ENCODE peak calls at places on chromosomes 13 and 19, in four cellular contexts. One of them, this sample, is unnamed.

GRCh38 chr19:15379996-15380647 is 535 bp upstream of the AKAP8 start:
- DNase-seq in Ammon's horn: peak
- DNase-seq in T-helper 1 cell: no peak
- DNase-seq in omental fat pad: no peak
- DNase-seq in this sample: peak

GRCh38 chr19:6288737-6289136 is 9.0 kb upstream of the MLLT1 start:
- DNase-seq in T-helper 1 cell: no peak
- DNase-seq in Ammon's horn: no peak
- DNase-seq in omental fat pad: no peak
- DNase-seq in this sample: no peak

GRCh38 chr13:106401081-106401480 is 134.4 kb downstream of the EFNB2 start:
- DNase-seq in Ammon's horn: no peak
- DNase-seq in T-helper 1 cell: no peak
- DNase-seq in omental fat pad: no peak
- DNase-seq in this sample: no peak

GRCh38 chr19:40284501-40285352 is at the start of gene AKT2:
- DNase-seq in Ammon's horn: peak
- DNase-seq in T-helper 1 cell: peak
- DNase-seq in omental fat pad: no peak
- DNase-seq in this sample: no peak

GRCh38 chr13:64529874-64530485 is 2700.2 kb downstream of the PCDH9 start:
- DNase-seq in omental fat pad: no peak
- DNase-seq in Ammon's horn: no peak
- DNase-seq in T-helper 1 cell: no peak
- DNase-seq in this sample: peak

GRCh38 chr19:54464624-54465266 is 1.2 kb upstream of the LENG9 start:
- DNase-seq in T-helper 1 cell: peak
- DNase-seq in omental fat pad: peak
- DNase-seq in Ammon's horn: peak
- DNase-seq in this sample: peak

GRCh38 chr13:42967660-42968059 is 24.4 kb downstream of the EPSTI1 start:
- DNase-seq in Ammon's horn: no peak
- DNase-seq in T-helper 1 cell: no peak
- DNase-seq in omental fat pad: no peak
- DNase-seq in this sample: no peak

GRCh38 chr19:56167064-56167578 is 8.7 kb upstream of the GALP start:
- DNase-seq in T-helper 1 cell: no peak
- DNase-seq in Ammon's horn: no peak
- DNase-seq in omental fat pad: no peak
- DNase-seq in this sample: no peak

GRCh38 chr13:67841071-67841470 is 610.9 kb upstream of the PCDH9 start:
- DNase-seq in T-helper 1 cell: no peak
- DNase-seq in Ammon's horn: no peak
- DNase-seq in omental fat pad: no peak
- DNase-seq in this sample: no peak

GRCh38 chr13:103282571-103283450 is 216.6 kb upstream of the SLC10A2 start:
- DNase-seq in T-helper 1 cell: no peak
- DNase-seq in Ammon's horn: no peak
- DNase-seq in omental fat pad: no peak
- DNase-seq in this sample: no peak

GRCh38 chr19:3808420-3809143 is 22.4 kb upstream of the MATK start:
- DNase-seq in T-helper 1 cell: no peak
- DNase-seq in omental fat pad: no peak
- DNase-seq in Ammon's horn: no peak
- DNase-seq in this sample: peak

GRCh38 chr13:77239312-77239711 is 87.6 kb downstream of the MYCBP2 start:
- DNase-seq in omental fat pad: no peak
- DNase-seq in T-helper 1 cell: no peak
- DNase-seq in Ammon's horn: no peak
- DNase-seq in this sample: no peak

GRCh38 chr19:2202366-2202765 is 33.8 kb downstream of the PLEKHJ1 start:
- DNase-seq in omental fat pad: no peak
- DNase-seq in Ammon's horn: no peak
- DNase-seq in T-helper 1 cell: no peak
- DNase-seq in this sample: no peak

GRCh38 chr19:2550431-2551171 is 74.7 kb downstream of the GADD45B start:
- DNase-seq in Ammon's horn: peak
- DNase-seq in omental fat pad: no peak
- DNase-seq in T-helper 1 cell: no peak
- DNase-seq in this sample: no peak

GRCh38 chr13:71605744-71606143 is 261.3 kb downstream of the DACH1 start:
- DNase-seq in T-helper 1 cell: no peak
- DNase-seq in Ammon's horn: no peak
- DNase-seq in omental fat pad: no peak
- DNase-seq in this sample: no peak

GRCh38 chr19:38321646-38322323 is 2.1 kb downstream of the KCNK6 start:
- DNase-seq in Ammon's horn: no peak
- DNase-seq in omental fat pad: peak
- DNase-seq in T-helper 1 cell: no peak
- DNase-seq in this sample: no peak

GRCh38 chr19:33273881-33274662 is 28.3 kb downstream of the CEBPA start:
- DNase-seq in omental fat pad: peak
- DNase-seq in Ammon's horn: peak
- DNase-seq in T-helper 1 cell: no peak
- DNase-seq in this sample: no peak